ENCODE peak calls at places on chromosomes 2 and 18, in six cellular contexts. U is transverse colon, T is SK-N-SH, O is stomach, I is K562, P is suprapubic skin. V is an unnamed sample.

GRCh38 chr2:55163258-55163657 is 68.8 kb downstream of the CLHC1 start:
- DNase-seq in U (no peak), T (peak), O (no peak), I (no peak), P (no peak), V (no peak)

GRCh38 chr2:72943540-72944395 is 26.4 kb downstream of the EMX1 start:
- DNase-seq in U (no peak), T (no peak), O (no peak), I (no peak), P (no peak), V (no peak)

GRCh38 chr2:237860273-237860935 is 981 bp downstream of the RAMP1 start:
- DNase-seq in U (no peak), T (peak), O (no peak), I (no peak), P (no peak), V (no peak)

GRCh38 chr18:30684825-30685481 is 357.6 kb downstream of the DSC3 start:
- DNase-seq in U (no peak), T (no peak), O (no peak), I (no peak), P (no peak), V (no peak)

GRCh38 chr2:51013060-51013746 is 18.7 kb downstream of the NRXN1 start:
- DNase-seq in U (peak), T (no peak), O (peak), I (no peak), P (no peak), V (peak)

GRCh38 chr18:70377857-70378701 is 89.2 kb downstream of the SOCS6 start:
- DNase-seq in U (no peak), T (no peak), O (no peak), I (peak), P (no peak), V (no peak)

GRCh38 chr2:119478188-119479065 is 45.9 kb downstream of the SCTR start:
- DNase-seq in U (no peak), T (no peak), O (peak), I (no peak), P (peak), V (peak)

GRCh38 chr2:35365859-35366258 is 989.7 kb upstream of the CRIM1 start:
- DNase-seq in U (no peak), T (peak), O (no peak), I (no peak), P (no peak), V (no peak)

GRCh38 chr2:128196026-128196822 is 105.2 kb downstream of the UGGT1 start:
- DNase-seq in U (peak), T (no peak), O (peak), I (no peak), P (no peak), V (peak)

GRCh38 chr2:204492417-204492816 is 52.9 kb upstream of the PARD3B start:
- DNase-seq in U (no peak), T (no peak), O (no peak), I (no peak), P (no peak), V (no peak)

GRCh38 chr2:213766465-213766891 is 482.2 kb downstream of the SPAG16 start:
- DNase-seq in U (no peak), T (no peak), O (no peak), I (no peak), P (no peak), V (no peak)

GRCh38 chr2:130823886-130824491 is 12.7 kb upstream of the ARHGEF4 start:
- DNase-seq in U (no peak), T (no peak), O (no peak), I (no peak), P (no peak), V (no peak)

GRCh38 chr2:142065700-142066099 is 65.1 kb downstream of the LRP1B start:
- DNase-seq in U (no peak), T (no peak), O (no peak), I (no peak), P (no peak), V (no peak)

GRCh38 chr2:119550346-119550745 is 6.1 kb downstream of the CFAP221 start:
- DNase-seq in U (no peak), T (no peak), O (no peak), I (no peak), P (no peak), V (no peak)

GRCh38 chr2:107025869-107026380 is 140.0 kb upstream of the ST6GAL2 start:
- DNase-seq in U (peak), T (no peak), O (no peak), I (no peak), P (no peak), V (no peak)

GRCh38 chr2:10043906-10044601 is 704 bp downstream of the KLF11 start:
- DNase-seq in U (peak), T (peak), O (peak), I (peak), P (peak), V (peak)

GRCh38 chr2:241859017-241859435 is 332 bp upstream of the PDCD1 start:
- DNase-seq in U (no peak), T (no peak), O (no peak), I (peak), P (peak), V (peak)

GRCh38 chr2:26914286-26914962 is 56.0 kb upstream of the MAPRE3 start:
- DNase-seq in U (no peak), T (no peak), O (no peak), I (no peak), P (no peak), V (no peak)

GRCh38 chr18:68826111-68826510 is 28.2 kb downstream of the CCDC102B start:
- DNase-seq in U (no peak), T (no peak), O (no peak), I (no peak), P (no peak), V (no peak)

GRCh38 chr2:132503621-132504200 is 87.1 kb downstream of the GPR39 start:
- DNase-seq in U (peak), T (no peak), O (no peak), I (no peak), P (no peak), V (no peak)

GRCh38 chr2:7593286-7593685 is 676.1 kb downstream of the RNF144A start:
- DNase-seq in U (no peak), T (no peak), O (no peak), I (peak), P (no peak), V (no peak)

GRCh38 chr18:56501896-56502295 is 136.5 kb downstream of the TXNL1 start:
- DNase-seq in U (no peak), T (no peak), O (no peak), I (no peak), P (no peak), V (no peak)

DNA sequence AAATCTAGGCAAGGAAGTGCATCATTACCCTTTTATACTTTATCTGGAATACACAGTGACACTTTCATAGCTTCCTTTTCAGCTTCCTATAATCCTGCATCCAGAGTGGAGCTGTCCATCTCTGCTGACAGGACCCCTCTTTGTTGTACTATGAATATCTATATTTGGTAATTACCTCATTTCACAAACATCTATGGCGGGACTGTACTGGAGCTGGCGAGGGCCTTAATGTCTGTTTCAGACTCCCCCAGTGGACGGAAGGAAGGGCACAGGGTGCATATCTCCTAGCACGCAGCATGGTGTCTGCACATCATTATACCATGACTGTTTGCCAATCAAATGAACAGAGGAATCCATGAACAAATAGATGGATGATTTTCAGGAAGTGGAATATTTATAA is 142.3 kb downstream of the SOX11 start:
- DNase-seq in U (no peak), T (no peak), O (no peak), I (no peak), P (no peak), V (no peak)
- TF ChIP-seq EP300 in U (no peak), T (no peak), O (no peak), I (no peak), P (no peak), V (no peak)

GRCh38 chr2:154699560-154699901 is 1.0 kb downstream of the KCNJ3 start:
- DNase-seq in U (no peak), T (no peak), O (no peak), I (no peak), P (no peak), V (no peak)
- TF ChIP-seq EP300 in U (no peak), T (no peak), O (no peak), I (no peak), P (no peak), V (no peak)

DNA sequence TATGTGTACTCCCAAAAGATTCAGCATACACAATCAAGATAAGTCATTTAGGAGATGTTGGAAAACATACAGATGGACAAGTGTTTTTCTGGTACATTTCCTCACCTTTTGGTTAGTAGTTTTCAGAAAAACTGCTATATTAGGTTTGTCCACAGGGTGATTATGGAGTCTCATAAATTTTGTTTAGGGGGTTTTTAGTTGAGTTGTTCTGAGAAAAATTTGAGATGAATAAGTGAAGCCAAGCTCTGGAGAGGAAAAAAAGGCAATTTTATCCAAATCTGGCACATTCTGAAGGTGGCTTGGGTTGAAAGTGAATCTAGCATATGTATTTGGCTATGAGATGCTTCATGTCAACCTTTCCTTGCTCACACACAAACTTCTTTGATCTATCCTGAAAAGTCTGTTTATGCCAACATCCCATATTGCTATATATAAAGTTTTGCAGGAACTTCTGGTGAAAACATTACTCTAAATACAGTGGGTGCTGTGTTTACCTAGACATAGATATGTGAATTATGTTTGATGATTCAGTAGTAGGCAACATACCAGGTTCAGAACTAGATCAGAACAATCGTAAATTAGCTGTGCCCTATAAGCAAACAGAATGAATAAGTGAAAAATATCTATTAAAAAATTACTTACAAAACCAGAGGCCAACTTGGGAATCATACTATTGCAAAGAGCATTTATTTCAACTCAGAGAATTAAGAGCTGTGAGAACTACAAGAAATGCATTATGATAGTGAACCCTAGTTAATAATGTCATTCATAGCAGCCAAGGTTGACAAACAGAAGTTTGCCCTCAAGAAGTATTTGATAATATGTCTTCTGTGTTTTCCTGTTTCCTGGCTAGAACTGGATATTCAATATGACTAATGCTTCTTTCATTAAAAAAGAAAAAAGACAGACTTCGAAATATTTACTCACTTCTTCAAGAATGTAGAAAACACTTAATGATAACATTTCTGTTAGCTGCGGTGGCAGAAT is 552.0 kb downstream of the IRS1 start:
- DNase-seq in U (no peak), T (no peak), O (no peak), I (no peak), P (no peak), V (no peak)
- TF ChIP-seq EP300 in U (no peak), T (peak), O (no peak), I (no peak), P (no peak), V (no peak)

GRCh38 chr2:24490674-24491625 is at the start of gene NCOA1:
- DNase-seq in U (peak), T (peak), O (peak), I (peak), P (peak), V (peak)
- TF ChIP-seq EP300 in U (no peak), T (no peak), O (no peak), I (peak), P (no peak), V (no peak)

V was measured in upper lobe of left lung.